ENCODE peak calls at places on chromosome 19, in six cellular contexts. U, A, Y, T, Q and D are unnamed samples.

GRCh38 chr19:18425515-18426415 is 6.6 kb downstream of the SSBP4 start:
- DNase-seq in U (peak), A (no peak), Y (peak), T (no peak), Q (peak), D (no peak)

GRCh38 chr19:43331435-43332010 is 22.0 kb upstream of the CD177 start:
- DNase-seq in U (no peak), A (no peak), Y (no peak), T (no peak), Q (no peak), D (no peak)

GRCh38 chr19:40341601-40342482 is 6.4 kb downstream of the C19orf47 start:
- DNase-seq in U (no peak), A (peak), Y (no peak), T (no peak), Q (no peak), D (no peak)

GRCh38 chr19:5038631-5039271 is 69.8 kb downstream of the KDM4B start:
- DNase-seq in U (peak), A (no peak), Y (no peak), T (peak), Q (no peak), D (no peak)

GRCh38 chr19:39867133-39867532 is 21.0 kb upstream of the FBL start:
- DNase-seq in U (no peak), A (no peak), Y (no peak), T (no peak), Q (no peak), D (no peak)

GRCh38 chr19:19137556-19138109 is 645 bp downstream of the TMEM161A start:
- DNase-seq in U (peak), A (no peak), Y (peak), T (no peak), Q (no peak), D (no peak)

GRCh38 chr19:13834308-13834790 is 39.1 kb downstream of the ZSWIM4 start:
- DNase-seq in U (peak), A (no peak), Y (no peak), T (no peak), Q (no peak), D (no peak)

GRCh38 chr19:39111593-39112199 is 13.9 kb upstream of the PAK4 start:
- DNase-seq in U (peak), A (no peak), Y (no peak), T (no peak), Q (no peak), D (no peak)

GRCh38 chr19:31387662-31388175 is 38.5 kb upstream of the TSHZ3 start:
- DNase-seq in U (no peak), A (no peak), Y (no peak), T (no peak), Q (no peak), D (no peak)

GRCh38 chr19:49479975-49480628 is 6.1 kb downstream of the FLT3LG start:
- DNase-seq in U (no peak), A (no peak), Y (no peak), T (no peak), Q (no peak), D (no peak)

GRCh38 chr19:11375143-11375948 is 880 bp downstream of the SWSAP1 start:
- DNase-seq in U (no peak), A (no peak), Y (no peak), T (peak), Q (no peak), D (no peak)

GRCh38 chr19:33110201-33110910 is 21.6 kb upstream of the WDR88 start:
- DNase-seq in U (peak), A (no peak), Y (peak), T (no peak), Q (peak), D (no peak)

GRCh38 chr19:51567583-51567982 is 3.5 kb upstream of the ZNF175 start:
- DNase-seq in U (no peak), A (no peak), Y (no peak), T (no peak), Q (no peak), D (no peak)

GRCh38 chr19:2462635-2463421 is 6.1 kb upstream of the LMNB2 start:
- DNase-seq in U (peak), A (no peak), Y (peak), T (no peak), Q (peak), D (peak)

GRCh38 chr19:40622773-40623075 is 21.6 kb downstream of the LTBP4 start:
- DNase-seq in U (no peak), A (no peak), Y (no peak), T (no peak), Q (no peak), D (no peak)

GRCh38 chr19:2288010-2288742 is 6.2 kb upstream of the PEAK3 start:
- DNase-seq in U (no peak), A (no peak), Y (no peak), T (no peak), Q (no peak), D (no peak)

GRCh38 chr19:39645800-39646411 is 9.8 kb upstream of the LGALS16 start:
- DNase-seq in U (peak), A (no peak), Y (peak), T (peak), Q (peak), D (no peak)

GRCh38 chr19:8251025-8251472 is 41.9 kb downstream of the CERS4 start:
- DNase-seq in U (peak), A (no peak), Y (peak), T (no peak), Q (no peak), D (no peak)

GRCh38 chr19:5091576-5092215 is 122.8 kb downstream of the KDM4B start:
- DNase-seq in U (no peak), A (no peak), Y (peak), T (no peak), Q (no peak), D (no peak)

GRCh38 chr19:5799247-5800241 is 5.3 kb upstream of the NRTN start:
- DNase-seq in U (peak), A (no peak), Y (no peak), T (no peak), Q (no peak), D (no peak)

GRCh38 chr19:1851581-1852293 is 3.5 kb upstream of the REXO1 start:
- DNase-seq in U (no peak), A (no peak), Y (no peak), T (peak), Q (no peak), D (no peak)

GRCh38 chr19:11092181-11092538 is 2.9 kb downstream of the LDLR start:
- DNase-seq in U (peak), A (no peak), Y (peak), T (peak), Q (peak), D (no peak)

GRCh38 chr19:49224856-49225255 is 67.3 kb downstream of the TRPM4 start:
- DNase-seq in U (peak), A (no peak), Y (peak), T (peak), Q (peak), D (no peak)

GRCh38 chr19:39409886-39410619 is 2.4 kb upstream of the PLEKHG2 start:
- DNase-seq in U (peak), A (peak), Y (peak), T (peak), Q (peak), D (peak)

GRCh38 chr19:18059297-18059696 is 27.4 kb downstream of the IL12RB1 start:
- DNase-seq in U (no peak), A (no peak), Y (no peak), T (no peak), Q (no peak), D (no peak)

GRCh38 chr19:5285955-5286354 is 54.7 kb downstream of the PTPRS start:
- DNase-seq in U (no peak), A (no peak), Y (no peak), T (no peak), Q (no peak), D (no peak)

GRCh38 chr19:5891572-5891937 is 12.0 kb downstream of the NDUFA11 start:
- DNase-seq in U (no peak), A (no peak), Y (no peak), T (no peak), Q (no peak), D (no peak)

GRCh38 chr19:43718627-43719377 is 2.9 kb downstream of the IRGC start:
- DNase-seq in U (no peak), A (no peak), Y (no peak), T (no peak), Q (no peak), D (no peak)

GRCh38 chr19:40510526-40511115 is 43.8 kb downstream of the SPTBN4 start:
- DNase-seq in U (no peak), A (no peak), Y (no peak), T (no peak), Q (no peak), D (no peak)

GRCh38 chr19:51016798-51017683 is 2.5 kb downstream of the KLK10 start:
- DNase-seq in U (peak), A (no peak), Y (peak), T (peak), Q (peak), D (no peak)

DNA sequence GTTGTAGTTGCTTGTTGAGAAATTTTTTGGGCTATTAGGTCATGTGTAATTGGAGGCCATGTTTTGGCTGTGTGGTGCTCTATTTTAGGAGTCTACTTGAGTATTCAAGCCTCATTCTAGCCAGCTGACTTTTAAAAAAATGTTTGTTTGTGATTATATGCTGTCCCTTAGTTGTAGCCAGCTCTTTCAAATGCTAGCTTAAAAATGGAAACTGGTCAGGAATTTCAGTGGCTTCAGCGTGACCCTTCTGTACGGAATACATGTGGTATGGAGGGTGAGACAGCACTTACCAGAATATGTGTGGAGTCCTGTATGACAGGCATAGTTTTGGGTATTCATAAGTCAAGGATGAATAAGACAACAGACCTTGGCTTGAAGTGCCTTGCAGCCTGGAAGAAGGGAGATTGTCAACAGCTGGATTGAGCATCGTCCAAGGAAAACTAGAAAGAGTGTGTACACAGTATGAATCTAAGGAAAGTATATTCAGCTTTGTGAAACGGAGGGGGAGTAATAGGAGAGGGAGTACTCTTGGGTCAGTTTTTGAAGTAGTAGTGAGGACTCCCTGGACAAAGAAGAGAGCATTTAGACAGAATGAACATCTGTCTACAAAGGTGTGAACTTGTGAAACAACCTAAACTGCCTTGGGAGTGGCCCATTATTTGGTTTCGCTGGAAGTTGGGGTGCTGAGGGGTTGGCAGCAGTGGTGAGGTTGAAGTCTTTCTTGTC is 20.0 kb upstream of the WTIP start:
- DNase-seq in U (no peak), A (no peak), Y (peak), T (no peak), Q (peak), D (no peak)
- H3K4me3 ChIP-seq in U (no peak), A (no peak), Y (no peak), T (no peak), Q (no peak), D (no peak)

GRCh38 chr19:28066988-28067387 is 1146.0 kb downstream of the UQCRFS1 start:
- DNase-seq in U (no peak), A (no peak), Y (no peak), T (no peak), Q (no peak), D (no peak)

GRCh38 chr19:28063702-28064101 is 1149.2 kb downstream of the UQCRFS1 start:
- DNase-seq in U (no peak), A (no peak), Y (no peak), T (no peak), Q (no peak), D (no peak)

GRCh38 chr19:28065026-28065425 is 1147.9 kb downstream of the UQCRFS1 start:
- DNase-seq in U (no peak), A (no peak), Y (no peak), T (no peak), Q (no peak), D (no peak)

GRCh38 chr19:28066161-28066560 is 1146.8 kb downstream of the UQCRFS1 start:
- DNase-seq in U (no peak), A (no peak), Y (no peak), T (no peak), Q (no peak), D (no peak)

DNA sequence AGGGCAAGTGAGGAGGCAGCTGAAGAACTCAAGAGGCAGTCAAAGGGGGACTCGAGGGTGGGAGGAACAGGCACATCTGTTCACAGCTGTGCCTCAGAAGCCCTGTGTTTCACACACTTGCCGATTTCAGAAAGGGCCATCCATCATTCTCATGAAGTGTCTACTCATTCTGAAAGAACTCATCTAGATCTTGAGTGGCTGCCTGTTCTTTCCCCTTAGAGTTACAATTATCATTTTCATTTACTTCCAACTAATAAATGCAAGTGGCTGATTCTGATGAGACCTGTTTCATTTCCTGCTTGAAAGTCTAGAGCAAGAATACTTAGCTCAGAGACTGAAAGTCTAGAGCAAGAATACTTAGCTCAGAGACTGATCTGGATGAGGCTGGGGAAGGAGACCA is 1145.1 kb downstream of the UQCRFS1 start:
- DNase-seq in U (no peak), A (no peak), Y (no peak), T (no peak), Q (no peak), D (no peak)
- H3K4me3 ChIP-seq in U (no peak), A (no peak), Y (no peak), T (no peak), Q (no peak), D (no peak)

GRCh38 chr19:46471778-46472543 is 598 bp upstream of the PNMA8A start:
- DNase-seq in U (no peak), A (no peak), Y (no peak), T (no peak), Q (no peak), D (no peak)
- H3K4me3 ChIP-seq in U (peak), A (peak), Y (peak), T (no peak), Q (peak), D (peak)

GRCh38 chr19:10009269-10009665 is 1.0 kb downstream of the COL5A3 start:
- DNase-seq in U (peak), A (no peak), Y (peak), T (no peak), Q (peak), D (peak)
- H3K4me3 ChIP-seq in U (no peak), A (no peak), Y (peak), T (no peak), Q (peak), D (peak)

DNA sequence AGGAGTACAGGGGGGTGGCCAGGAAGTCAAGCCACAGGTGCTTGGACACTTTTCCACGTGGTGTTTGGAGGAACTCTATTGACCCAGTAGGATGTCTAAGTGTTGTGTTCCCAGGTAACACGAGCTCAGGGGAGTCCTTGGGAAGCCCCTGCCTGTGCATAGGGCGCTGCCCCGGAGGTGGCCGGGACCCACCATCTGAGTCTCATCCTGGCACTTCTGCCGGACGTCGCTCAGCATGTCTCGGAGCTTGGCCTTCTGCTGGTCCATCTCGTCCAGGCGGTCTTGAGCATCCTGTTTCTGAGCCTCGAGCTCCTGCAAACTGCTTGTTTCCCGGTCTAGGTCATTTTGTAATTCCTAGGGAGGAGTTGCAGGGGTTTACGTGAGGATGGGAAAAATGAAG is 67.4 kb downstream of the EPS15L1 start:
- DNase-seq in U (no peak), A (no peak), Y (no peak), T (no peak), Q (no peak), D (no peak)
- H3K4me3 ChIP-seq in U (no peak), A (no peak), Y (no peak), T (no peak), Q (no peak), D (no peak)

DNA sequence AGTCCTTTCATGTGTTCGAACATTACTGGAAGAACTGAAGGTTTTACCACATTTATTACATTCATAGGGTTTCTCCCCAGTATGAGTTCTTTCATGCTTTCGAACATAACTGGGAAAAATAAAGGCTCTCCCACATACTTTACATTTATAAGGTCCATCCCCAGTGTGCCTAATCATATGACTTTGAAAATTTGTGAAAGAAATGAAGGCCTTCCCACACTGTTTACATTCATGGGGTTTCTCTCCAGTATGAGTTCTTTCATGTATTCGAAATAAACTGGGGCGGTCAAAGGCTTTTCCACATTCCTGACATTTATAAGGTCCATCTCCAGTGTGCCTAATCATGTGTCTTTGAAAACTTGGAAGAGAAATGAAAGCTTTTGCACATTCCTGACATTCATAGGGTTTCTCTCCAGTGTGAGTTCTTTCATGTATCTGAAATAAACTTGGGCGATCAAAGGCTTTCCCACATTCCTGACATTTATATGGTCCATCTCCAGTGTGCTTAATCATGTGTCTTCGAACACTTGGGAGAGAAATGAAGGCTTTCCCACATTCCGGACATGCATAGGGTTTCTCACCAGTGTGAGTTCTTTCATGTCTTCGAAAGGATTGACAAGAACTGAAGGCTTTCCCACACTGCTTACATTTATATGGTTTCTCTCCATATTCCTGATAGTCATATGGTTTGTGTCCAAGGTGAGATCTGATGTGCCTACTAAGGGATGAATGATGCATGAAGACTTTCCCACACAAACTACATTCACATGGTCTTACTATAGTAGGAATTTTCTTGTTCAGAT is 24.0 kb downstream of the ZNF564 start:
- DNase-seq in U (peak), A (no peak), Y (peak), T (peak), Q (peak), D (peak)
- H3K4me3 ChIP-seq in U (no peak), A (peak), Y (no peak), T (peak), Q (no peak), D (no peak)

DNA sequence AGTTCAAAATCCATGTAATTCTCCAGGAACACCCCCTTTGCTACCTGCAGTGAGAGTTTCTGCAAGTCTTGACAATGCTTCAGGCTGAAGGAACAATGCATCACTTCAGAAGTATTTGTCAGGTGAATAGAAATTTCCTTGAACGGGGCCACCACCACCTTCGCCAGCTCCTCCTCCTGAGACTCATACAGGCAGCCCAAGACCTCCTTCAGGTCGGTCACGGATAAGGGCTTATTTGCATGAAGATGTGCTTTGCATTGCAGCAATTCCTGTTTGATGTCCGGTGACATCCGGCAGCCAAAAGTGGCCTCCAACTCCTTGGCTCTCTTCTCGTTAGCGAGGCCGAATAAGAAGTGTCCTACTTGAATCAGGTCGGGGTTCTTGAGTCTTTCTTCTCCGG is 8.4 kb downstream of the NLRP7 start:
- DNase-seq in U (no peak), A (no peak), Y (no peak), T (no peak), Q (no peak), D (no peak)
- H3K4me3 ChIP-seq in U (no peak), A (no peak), Y (no peak), T (no peak), Q (no peak), D (no peak)

DNA sequence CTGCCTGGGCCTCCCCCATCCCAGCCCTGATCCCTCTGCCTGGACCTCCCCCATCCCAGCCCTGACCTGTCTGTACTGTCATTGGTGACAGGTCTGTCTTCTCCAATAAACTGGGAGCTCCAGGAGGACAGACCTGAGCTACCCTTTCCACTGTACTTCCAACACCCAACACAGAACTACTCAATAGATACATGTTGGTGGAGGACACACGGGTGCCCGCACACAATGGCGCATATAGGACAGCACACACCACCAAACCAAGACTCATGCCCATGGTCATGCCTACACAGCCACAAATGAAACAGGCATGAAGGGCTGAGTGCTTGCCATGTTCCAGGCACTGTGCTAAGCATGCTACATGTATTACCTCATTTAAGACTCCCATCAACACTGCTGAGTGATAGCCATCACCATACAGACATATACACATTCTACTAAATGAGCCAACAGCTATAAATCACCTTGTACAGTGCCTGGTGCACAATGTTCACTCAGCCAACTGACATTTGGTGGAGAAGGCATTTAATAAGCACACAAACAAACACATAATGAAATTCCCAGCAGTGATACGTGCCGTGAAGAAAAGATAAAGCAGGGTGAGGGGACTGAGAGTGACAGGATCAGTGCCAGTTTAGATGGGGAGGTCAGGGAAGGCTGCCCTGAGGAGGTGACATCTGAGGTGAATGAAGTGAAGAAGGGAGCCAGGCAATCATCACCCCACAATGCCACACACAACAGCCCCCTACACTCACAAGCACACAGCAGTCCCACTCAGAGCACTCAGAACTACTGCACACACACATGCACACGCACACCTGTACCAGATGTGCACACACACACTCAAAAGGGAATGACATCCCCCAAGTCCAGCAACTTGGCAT is 857 bp downstream of the POU2F2 start:
- DNase-seq in U (no peak), A (no peak), Y (no peak), T (peak), Q (no peak), D (no peak)
- H3K4me3 ChIP-seq in U (no peak), A (no peak), Y (peak), T (peak), Q (peak), D (peak)